ENCODE peak calls at places on chromosomes 3 and 15, in four cellular contexts. K, O, A and D are unnamed samples.
A peak's percentile ranks its signal among the peaks of the same experiment; 100 is the strongest.

GRCh38 chr3:133691410-133692107 is 29.8 kb upstream of the TOPBP1 start:
- DNase-seq in O (no peak), K (no peak), A (no peak), D (no peak)

GRCh38 chr3:192923731-192924130 is 6.1 kb upstream of the MB21D2 start:
- DNase-seq in K (no peak), O (no peak), A (no peak), D (no peak)

GRCh38 chr3:14336414-14337285 is 65.8 kb upstream of the SLC6A6 start:
- DNase-seq in K (no peak), A (no peak), O (no peak), D (no peak)

GRCh38 chr15:75785771-75786563 is 57.3 kb upstream of the UBE2Q2 start:
- DNase-seq in K (no peak), O (peak; percentile 51), A (no peak), D (no peak)

GRCh38 chr15:68209735-68210408 is 4.7 kb upstream of the CALML4 start:
- DNase-seq in A (no peak), O (no peak), K (no peak), D (no peak)

GRCh38 chr3:157160652-157161480 is 919 bp upstream of the CCNL1 start:
- DNase-seq in A (peak; percentile 42), O (no peak), K (peak; percentile 29), D (peak; percentile 72)

GRCh38 chr3:172355836-172356235 is 92.4 kb downstream of the GHSR start:
- DNase-seq in O (no peak), K (no peak), A (no peak), D (no peak)

GRCh38 chr15:74630284-74631086 is 14.8 kb downstream of the CLK3 start:
- DNase-seq in K (no peak), O (no peak), A (no peak), D (no peak)

GRCh38 chr3:43259626-43260025 is 26.7 kb upstream of the SNRK start:
- DNase-seq in O (no peak), A (no peak), K (no peak), D (no peak)

GRCh38 chr3:193078996-193079731 is 161.5 kb upstream of the MB21D2 start:
- DNase-seq in K (no peak), O (no peak), A (no peak), D (no peak)

GRCh38 chr3:107791450-107791849 is 268.7 kb downstream of the BBX start:
- DNase-seq in K (no peak), A (no peak), O (no peak), D (no peak)

GRCh38 chr3:55487376-55488241 is 503 bp upstream of the WNT5A start:
- DNase-seq in O (peak; percentile 66), A (no peak), K (peak; percentile 28), D (no peak)